ENCODE peak calls at places on chromosome 22, in five cellular contexts. P is neuronal stem cell; Q is PC-3; S is Jurkat, Clone E6-1; I is brain microvascular endothelial cell. T is an unnamed sample.

GRCh38 chr22:32423664-32424063 is 11.6 kb upstream of the RTCB start:
- DNase-seq in I (no peak), P (no peak), S (no peak), Q (no peak), T (no peak)

GRCh38 chr22:35868938-35869337 is 151.3 kb downstream of the APOL5 start:
- DNase-seq in S (no peak), I (peak; percentile 11), Q (peak; percentile 9), P (peak; percentile 11), T (no peak)

GRCh38 chr22:26671317-26672059 is 14.1 kb downstream of the MIAT start:
- DNase-seq in S (peak; percentile 75), I (no peak), P (no peak), Q (no peak), T (no peak)

GRCh38 chr22:23684561-23685031 is 6.2 kb upstream of the RGL4 start:
- DNase-seq in P (no peak), S (no peak), I (peak; percentile 7), Q (no peak), T (no peak)

GRCh38 chr22:46776486-46776826 is 14.0 kb downstream of the TBC1D22A start:
- DNase-seq in P (no peak), I (no peak), Q (no peak), S (no peak), T (no peak)

GRCh38 chr22:41501209-41501608 is 32.3 kb downstream of the ACO2 start:
- DNase-seq in I (no peak), S (peak; percentile 21), Q (no peak), P (no peak), T (no peak)

GRCh38 chr22:37768273-37768672 is 39.5 kb upstream of the GCAT start:
- DNase-seq in Q (no peak), S (no peak), P (no peak), I (no peak), T (no peak)

GRCh38 chr22:24247011-24247507 is 2.2 kb upstream of the GGT5 start:
- DNase-seq in P (no peak), I (no peak), Q (no peak), S (no peak), T (peak; percentile 85)

GRCh38 chr22:35023692-35024363 is 42.1 kb upstream of the ISX start:
- DNase-seq in P (peak; percentile 72), S (peak; percentile 47), I (peak; percentile 14), Q (peak; percentile 44), T (no peak)

GRCh38 chr22:43481528-43482309 is 69.9 kb downstream of the MPPED1 start:
- DNase-seq in Q (no peak), I (no peak), P (no peak), S (peak; percentile 43), T (no peak)

GRCh38 chr22:18032455-18033101 is 8.2 kb upstream of the MICAL3 start:
- DNase-seq in S (no peak), P (no peak), I (peak; percentile 14), Q (peak; percentile 92), T (no peak)

GRCh38 chr22:23363683-23364082 is 183.4 kb downstream of the BCR start:
- DNase-seq in S (no peak), I (no peak), P (no peak), Q (no peak), T (no peak)

GRCh38 chr22:37760152-37760551 is 47.6 kb upstream of the GCAT start:
- DNase-seq in I (no peak), P (no peak), Q (no peak), S (no peak), T (no peak)

GRCh38 chr22:36406139-36406538 is 18.4 kb upstream of the MYH9 start:
- DNase-seq in I (no peak), S (peak; percentile 55), Q (no peak), P (no peak), T (no peak)

GRCh38 chr22:17906978-17907730 is 117.2 kb downstream of the MICAL3 start:
- DNase-seq in P (no peak), S (no peak), I (no peak), Q (no peak), T (no peak)

GRCh38 chr22:37053310-37054077 is 2.0 kb downstream of the KCTD17 start:
- DNase-seq in S (no peak), Q (no peak), P (no peak), I (no peak), T (no peak)

GRCh38 chr22:45929649-45930048 is 47.3 kb downstream of the WNT7B start:
- DNase-seq in Q (no peak), P (no peak), I (no peak), S (no peak), T (no peak)

GRCh38 chr22:25972397-25972796 is 196.9 kb upstream of the SEZ6L start:
- DNase-seq in S (no peak), P (no peak), Q (no peak), I (no peak), T (no peak)

GRCh38 chr22:37185646-37186227 is 2.3 kb downstream of the C1QTNF6 start:
- DNase-seq in I (no peak), Q (no peak), P (no peak), S (no peak), T (no peak)

GRCh38 chr22:29820941-29821789 is 16.9 kb downstream of the ASCC2 start:
- DNase-seq in P (no peak), Q (peak; percentile 94), S (no peak), I (peak; percentile 100), T (peak; percentile 87)

GRCh38 chr22:25777870-25778269 is 35.9 kb downstream of the MYO18B start:
- DNase-seq in P (no peak), I (peak; percentile 71), S (peak; percentile 63), Q (peak; percentile 54), T (no peak)

GRCh38 chr22:46326066-46326680 is 9.3 kb upstream of the TRMU start:
- DNase-seq in I (no peak), S (no peak), Q (no peak), P (no peak), T (no peak)

GRCh38 chr22:43237280-43237679 is 50.3 kb upstream of the TTLL12 start:
- DNase-seq in S (no peak), Q (no peak), P (no peak), I (no peak), T (no peak)

GRCh38 chr22:23906641-23907040 is 12.5 kb downstream of the MIF start:
- DNase-seq in Q (no peak), I (no peak), P (no peak), S (no peak), T (no peak)

GRCh38 chr22:42472671-42473070 is 40.5 kb upstream of the NFAM1 start:
- DNase-seq in Q (no peak), S (no peak), P (no peak), I (no peak), T (no peak)

GRCh38 chr22:25383892-25384291 is 164.5 kb downstream of the CRYBB2 start:
- DNase-seq in Q (no peak), I (no peak), S (no peak), P (no peak), T (no peak)

GRCh38 chr22:42284643-42285181 is 14.3 kb upstream of the TCF20 start:
- DNase-seq in P (no peak), Q (no peak), I (no peak), S (no peak), T (no peak)

GRCh38 chr22:48301421-48301820 is 1526.3 kb downstream of the BRD1 start:
- DNase-seq in S (no peak), P (no peak), Q (no peak), I (no peak), T (no peak)

GRCh38 chr22:43395296-43395695 is 16.5 kb upstream of the MPPED1 start:
- DNase-seq in S (no peak), P (no peak), Q (no peak), I (no peak), T (no peak)

GRCh38 chr22:45678961-45679912 is 7.6 kb downstream of the ATXN10 start:
- DNase-seq in P (no peak), I (peak; percentile 32), Q (peak; percentile 95), S (no peak), T (no peak)

GRCh38 chr22:43750751-43751150 is 61.4 kb downstream of the EFCAB6 start:
- DNase-seq in P (no peak), Q (peak; percentile 3), I (no peak), S (no peak), T (no peak)

GRCh38 chr22:36334081-36334831 is 53.5 kb downstream of the MYH9 start:
- DNase-seq in Q (no peak), I (no peak), P (no peak), S (no peak), T (no peak)

GRCh38 chr22:24435323-24435645 is 7.9 kb downstream of the ADORA2A start:
- DNase-seq in S (no peak), I (no peak), Q (no peak), P (no peak), T (no peak)

GRCh38 chr22:35269630-35270029 is 12.3 kb downstream of the HMGXB4 start:
- DNase-seq in Q (no peak), P (no peak), I (no peak), S (no peak), T (no peak)

DNA sequence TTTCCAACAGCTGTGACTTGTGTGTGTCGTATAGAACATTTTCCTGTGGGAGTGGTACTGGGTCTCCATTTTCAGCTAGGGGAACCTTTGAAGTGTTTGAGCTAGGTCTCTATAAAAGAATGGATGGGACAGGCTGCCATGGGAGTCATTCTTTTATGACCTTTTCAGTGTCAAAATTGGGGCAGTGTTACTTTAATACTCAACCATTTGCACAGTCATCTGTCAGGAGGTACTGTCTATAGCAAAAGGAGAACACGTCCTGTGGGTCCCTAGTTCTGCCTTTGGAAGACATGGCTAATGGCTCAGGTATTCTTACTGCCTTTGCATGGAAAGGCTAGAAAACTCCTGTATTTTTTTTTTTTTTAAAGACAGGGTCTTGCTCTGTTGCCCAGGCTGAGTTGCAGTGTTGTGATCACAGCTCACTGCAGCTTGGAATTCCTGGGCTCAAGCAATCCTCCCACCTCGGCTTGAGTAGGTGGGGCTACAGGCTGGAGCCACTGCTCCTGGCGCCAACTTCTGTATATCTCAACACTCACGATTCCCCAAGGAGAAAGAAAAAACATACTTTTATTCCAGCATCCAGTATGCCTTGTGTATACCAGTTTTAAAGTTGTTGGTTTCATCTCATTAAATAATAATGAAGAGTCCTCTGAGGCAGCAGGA is 2.1 kb upstream of the ATF4 start:
- DNase-seq in I (no peak), Q (no peak), S (no peak), P (no peak), T (no peak)
- H3K4me3 ChIP-seq in I (no peak overlapping the region), Q (peak overlapping the region; percentile 99), S (no peak overlapping the region), P (no peak overlapping the region), T (no peak overlapping the region)

DNA sequence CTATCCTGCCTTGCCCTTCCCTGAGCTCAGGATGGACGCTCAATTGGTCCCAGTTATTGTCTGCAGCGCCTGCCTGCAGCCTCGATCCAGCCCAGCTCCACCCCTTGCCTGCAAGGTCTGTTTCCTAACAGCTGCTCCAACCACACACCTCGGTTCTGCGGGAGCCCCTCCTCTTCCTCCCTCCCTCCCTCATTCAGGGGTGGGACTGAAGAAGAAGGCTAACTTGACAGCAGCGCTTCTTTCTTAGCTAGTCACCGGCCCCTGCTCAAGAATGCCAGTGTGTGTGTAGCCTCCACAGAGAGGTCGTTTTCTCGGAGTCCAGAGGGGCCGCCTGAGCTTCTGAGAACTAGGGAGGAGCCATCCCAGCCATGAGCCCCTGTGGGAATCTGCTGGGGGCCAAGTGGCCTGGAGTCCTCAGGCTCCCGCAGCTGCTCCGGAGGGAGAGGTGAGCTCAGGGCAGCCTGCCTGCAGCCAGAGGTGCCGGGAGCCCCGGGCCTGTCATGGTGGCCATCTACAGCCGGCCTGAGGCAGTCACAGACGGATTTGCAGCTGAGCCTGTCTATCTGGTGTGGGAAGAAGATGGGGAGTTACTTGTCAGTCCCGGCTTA is 36.1 kb downstream of the LIMK2 start:
- DNase-seq in I (peak; percentile 94), P (peak; percentile 79), Q (peak; percentile 52), S (peak; percentile 81), T (peak; percentile 86)
- H3K4me3 ChIP-seq in I (peak overlapping the region; percentile 68), P (peak overlapping the region; percentile 58), Q (peak overlapping the region; percentile 55), S (peak overlapping the region; percentile 32), T (peak overlapping the region; percentile 71)

GRCh38 chr22:39013923-39014722 is at the start of gene APOBEC3C:
- DNase-seq in P (peak; percentile 41), Q (peak; percentile 85), S (peak; percentile 42), I (peak; percentile 87), T (peak; percentile 81)
- H3K4me3 ChIP-seq in P (peak within 1 kb of the TSS; percentile 8), Q (peak within 1 kb of the TSS; percentile 91), S (peak within 1 kb of the TSS; percentile 35), I (peak within 1 kb of the TSS; percentile 60), T (peak within 1 kb of the TSS; percentile 81)

GRCh38 chr22:19069451-19069850 is 52.8 kb downstream of the DGCR2 start:
- DNase-seq in P (no peak), S (no peak), I (no peak), Q (no peak), T (no peak)
- H3K4me3 ChIP-seq in P (no peak overlapping the region), S (no peak overlapping the region), I (no peak overlapping the region), Q (no peak overlapping the region), T (no peak overlapping the region)

T was measured in coronary artery.